ENCODE peak calls at places on chromosomes 4 and X, in seven cellular contexts. N, O, Y, G, M, P and I are unnamed samples.

GRCh38 chr4:153816542-153816941 is 27.7 kb upstream of the SFRP2 start:
- DNase-seq in N (no peak), O (no peak), Y (no peak), G (no peak), M (no peak), P (no peak), I (no peak)

GRCh38 chr4:147096667-147097604 is 151.3 kb upstream of the TTC29 start:
- DNase-seq in N (no peak), O (peak), Y (peak), G (peak), M (no peak), P (no peak), I (no peak)

GRCh38 chrX:10015711-10016515 is 48.8 kb downstream of the CLDN34 start:
- DNase-seq in N (peak), O (peak), Y (peak), G (no peak), M (no peak), P (peak), I (peak)

GRCh38 chr4:133149932-133150642 is 993 bp downstream of the PCDH10 start:
- DNase-seq in N (no peak), O (no peak), Y (peak), G (no peak), M (peak), P (no peak), I (no peak)

GRCh38 chr4:89072921-89073320 is 15.9 kb upstream of the FAM13A start:
- DNase-seq in N (no peak), O (no peak), Y (no peak), G (no peak), M (no peak), P (no peak), I (no peak)

GRCh38 chr4:102285831-102286230 is 59.5 kb downstream of the SLC39A8 start:
- DNase-seq in N (no peak), O (no peak), Y (no peak), G (no peak), M (no peak), P (no peak), I (no peak)

GRCh38 chr4:79288185-79288584 is 37.7 kb downstream of the NAA11 start:
- DNase-seq in N (no peak), O (no peak), Y (no peak), G (no peak), M (no peak), P (no peak), I (no peak)

GRCh38 chr4:22440999-22441398 is 74.9 kb downstream of the ADGRA3 start:
- DNase-seq in N (no peak), O (no peak), Y (no peak), G (no peak), M (no peak), P (no peak), I (no peak)

GRCh38 chr4:104942990-104943758 is 203.5 kb upstream of the TET2 start:
- DNase-seq in N (no peak), O (no peak), Y (no peak), G (no peak), M (no peak), P (no peak), I (no peak)

GRCh38 chr4:164815711-164816110 is 61.3 kb upstream of the APELA start:
- DNase-seq in N (no peak), O (no peak), Y (no peak), G (no peak), M (no peak), P (no peak), I (no peak)

GRCh38 chr4:101355767-101356702 is 8.7 kb upstream of the PPP3CA start:
- DNase-seq in N (no peak), O (peak), Y (no peak), G (no peak), M (no peak), P (no peak), I (no peak)

GRCh38 chr4:163077611-163078010 is 89.1 kb downstream of the NAF1 start:
- DNase-seq in N (no peak), O (no peak), Y (no peak), G (no peak), M (no peak), P (no peak), I (no peak)

GRCh38 chrX:12999422-12999821 is 24.5 kb downstream of the TMSB4X start:
- DNase-seq in N (no peak), O (no peak), Y (no peak), G (no peak), M (no peak), P (no peak), I (no peak)

GRCh38 chr4:101835121-101835904 is 44.8 kb downstream of the BANK1 start:
- DNase-seq in N (no peak), O (peak), Y (no peak), G (peak), M (no peak), P (no peak), I (no peak)

GRCh38 chr4:168731006-168731636 is 234.3 kb downstream of the PALLD start:
- DNase-seq in N (no peak), O (no peak), Y (no peak), G (no peak), M (no peak), P (no peak), I (no peak)

GRCh38 chr4:175947117-175947722 is 118.4 kb upstream of the WDR17 start:
- DNase-seq in N (no peak), O (peak), Y (no peak), G (no peak), M (no peak), P (no peak), I (no peak)

GRCh38 chrX:57137481-57137880 is 284 bp upstream of the SPIN2A start:
- DNase-seq in N (no peak), O (peak), Y (no peak), G (no peak), M (no peak), P (no peak), I (no peak)

GRCh38 chrX:4710618-4711433 is 997.4 kb upstream of the PRKX start:
- DNase-seq in N (no peak), O (peak), Y (no peak), G (no peak), M (no peak), P (peak), I (no peak)

GRCh38 chrX:42027367-42028025 is 104.1 kb upstream of the CASK start:
- DNase-seq in N (no peak), O (no peak), Y (no peak), G (no peak), M (no peak), P (no peak), I (no peak)

GRCh38 chrX:52852110-52852872 is 15.6 kb downstream of the XAGE3 start:
- DNase-seq in N (no peak), O (no peak), Y (no peak), G (no peak), M (no peak), P (no peak), I (no peak)

GRCh38 chr4:134687646-134688628 is 486.3 kb upstream of the PABPC4L start:
- DNase-seq in N (no peak), O (no peak), Y (no peak), G (no peak), M (no peak), P (no peak), I (no peak)

GRCh38 chr4:84738622-84739021 is 155.7 kb downstream of the CDS1 start:
- DNase-seq in N (no peak), O (no peak), Y (no peak), G (no peak), M (no peak), P (no peak), I (no peak)

GRCh38 chr4:72846280-72847111 is 223.0 kb downstream of the COX18 start:
- DNase-seq in N (no peak), O (peak), Y (no peak), G (no peak), M (no peak), P (peak), I (peak)

GRCh38 chr4:169774466-169775445 is 17.0 kb upstream of the HPF1 start:
- DNase-seq in N (no peak), O (peak), Y (peak), G (no peak), M (no peak), P (no peak), I (peak)

GRCh38 chr4:173264245-173264959 is 69.8 kb downstream of the HMGB2 start:
- DNase-seq in N (no peak), O (no peak), Y (peak), G (no peak), M (no peak), P (no peak), I (no peak)

GRCh38 chr4:26152051-26152450 is 168.8 kb upstream of the RBPJ start:
- DNase-seq in N (no peak), O (no peak), Y (no peak), G (no peak), M (no peak), P (no peak), I (no peak)

GRCh38 chrX:153305941-153306464 is 15.6 kb downstream of the PNMA6F start:
- DNase-seq in N (no peak), O (no peak), Y (no peak), G (no peak), M (peak), P (no peak), I (no peak)

GRCh38 chrX:76148753-76149152 is 24.1 kb upstream of the PBDC1 start:
- DNase-seq in N (no peak), O (peak), Y (no peak), G (no peak), M (no peak), P (peak), I (no peak)

GRCh38 chr4:108834787-108835384 is 72.0 kb upstream of the ETNPPL start:
- DNase-seq in N (no peak), O (peak), Y (peak), G (no peak), M (no peak), P (no peak), I (no peak)

GRCh38 chrX:131746491-131746968 is 202.7 kb downstream of the OR13H1 start:
- DNase-seq in N (no peak), O (no peak), Y (no peak), G (no peak), M (peak), P (peak), I (no peak)
- TF ChIP-seq CTCF in N (no peak), O (no peak), Y (no peak), G (peak), M (no peak), P (peak), I (no peak)

DNA sequence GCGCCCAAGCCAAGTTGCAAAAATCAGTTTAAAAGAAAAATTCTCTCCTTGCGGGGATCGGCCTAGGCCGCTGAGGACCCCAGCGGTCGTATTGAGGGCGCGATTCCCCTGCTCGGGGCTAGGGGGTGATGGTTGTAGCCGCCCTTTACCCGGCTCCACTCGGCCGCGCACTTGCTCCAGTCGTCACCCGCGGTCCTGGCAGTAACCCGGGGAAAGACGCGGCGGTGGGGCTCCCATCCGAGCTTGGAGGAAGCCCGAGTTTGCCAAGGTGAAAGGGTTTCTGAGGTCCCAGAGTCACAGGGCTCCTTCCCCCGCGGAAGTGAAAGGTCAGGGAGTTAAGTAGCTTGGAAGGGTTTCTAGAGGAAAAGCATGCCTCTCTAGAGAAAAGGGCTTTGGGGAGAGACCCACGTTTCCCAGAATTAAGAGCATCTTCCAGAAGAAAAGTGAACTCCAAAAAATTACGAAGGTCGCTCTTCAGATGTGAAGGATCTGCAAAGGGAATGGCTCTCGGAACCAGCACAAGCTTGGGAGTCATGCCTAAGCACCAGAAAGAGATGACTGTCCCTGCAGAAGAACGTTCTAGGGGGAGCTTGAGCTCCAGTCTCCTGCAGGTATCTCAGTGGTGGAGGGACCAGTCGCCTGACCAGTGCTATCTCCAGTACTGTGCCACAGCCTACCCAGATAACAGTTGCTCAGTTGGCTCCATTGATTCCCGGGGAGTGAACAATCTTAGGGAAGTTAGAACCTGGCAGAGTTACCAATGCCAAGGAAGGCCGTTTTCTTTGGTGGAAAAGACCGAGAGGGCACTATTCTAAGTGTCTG is 873 bp downstream of the LAP3 start:
- DNase-seq in N (peak), O (peak), Y (no peak), G (no peak), M (no peak), P (peak), I (peak)
- TF ChIP-seq CTCF in N (peak), O (peak), Y (no peak), G (peak), M (no peak), P (no peak), I (no peak)

DNA sequence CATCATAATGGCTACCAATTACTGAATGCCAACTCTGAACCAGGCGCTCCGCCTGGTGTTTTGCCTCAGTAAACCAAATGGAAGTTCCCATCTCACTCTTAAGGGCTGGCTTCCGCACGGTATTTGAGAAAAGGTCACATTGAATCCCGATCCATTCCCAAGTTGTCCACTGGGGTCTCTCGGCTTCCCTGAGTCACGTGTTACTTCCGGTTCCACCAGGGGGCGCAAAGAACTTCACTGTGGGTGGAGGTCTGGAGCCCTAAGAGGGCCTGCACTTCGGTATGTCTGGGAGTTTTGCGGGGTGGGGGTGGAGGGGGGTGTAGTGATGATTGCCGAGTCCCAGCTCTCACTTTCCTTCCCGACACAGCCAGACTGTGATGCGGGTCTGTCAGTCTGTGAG is 13.4 kb upstream of the NHS start:
- DNase-seq in N (no peak), O (no peak), Y (no peak), G (no peak), M (no peak), P (peak), I (peak)
- TF ChIP-seq CTCF in N (peak), O (peak), Y (no peak), G (peak), M (peak), P (peak), I (peak)

GRCh38 chr4:7238300-7238960 is 46.1 kb downstream of the SORCS2 start:
- DNase-seq in N (no peak), O (no peak), Y (no peak), G (no peak), M (no peak), P (peak), I (peak)
- TF ChIP-seq CTCF in N (peak), O (peak), Y (peak), G (no peak), M (peak), P (peak), I (peak)

GRCh38 chr4:4801013-4801412 is 58.5 kb upstream of the MSX1 start:
- DNase-seq in N (no peak), O (no peak), Y (no peak), G (no peak), M (no peak), P (no peak), I (no peak)
- TF ChIP-seq CTCF in N (no peak), O (no peak), Y (no peak), G (no peak), M (no peak), P (no peak), I (no peak)

DNA sequence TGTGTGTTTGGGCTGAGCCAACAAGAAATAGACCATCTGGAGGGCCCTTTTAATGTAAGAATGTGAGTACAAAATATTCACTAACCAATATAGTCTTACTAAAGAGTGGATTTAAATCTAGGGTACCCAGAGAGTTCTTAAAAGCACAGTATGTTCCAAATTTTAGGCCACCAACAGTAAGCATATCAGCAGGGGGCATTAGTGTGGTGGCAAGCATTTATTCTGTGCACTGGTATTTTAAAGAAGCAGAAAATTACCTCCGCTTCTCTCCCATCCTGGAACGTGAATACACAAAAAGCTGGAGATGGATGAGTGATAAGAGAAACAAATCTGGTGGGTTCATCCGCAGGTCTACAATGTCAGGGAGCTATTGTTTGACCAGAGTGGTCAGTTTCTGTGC is 444.5 kb upstream of the IGFBP7 start:
- DNase-seq in N (no peak), O (no peak), Y (no peak), G (no peak), M (no peak), P (no peak), I (no peak)
- TF ChIP-seq CTCF in N (no peak), O (peak), Y (no peak), G (no peak), M (no peak), P (no peak), I (no peak)

DNA sequence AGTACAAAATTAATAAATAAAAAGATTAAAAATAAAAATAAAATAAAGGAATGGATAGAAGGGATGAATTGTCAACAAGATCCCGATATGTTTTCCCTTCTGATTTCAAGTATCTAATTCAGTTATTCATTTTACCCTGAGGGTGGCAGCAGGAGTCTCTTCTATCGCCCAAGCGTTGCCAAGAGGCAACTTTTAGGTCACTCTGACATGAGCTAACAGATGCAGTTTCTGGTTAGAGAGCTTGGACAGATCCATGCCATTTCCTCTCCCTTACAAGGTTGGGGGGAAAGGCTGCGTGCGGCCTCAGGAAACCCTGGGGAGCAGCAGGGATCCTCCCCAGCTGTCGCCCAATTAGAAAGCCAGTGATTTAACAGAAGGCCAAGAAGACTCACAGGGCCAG is 35.3 kb upstream of the WAS start:
- DNase-seq in N (no peak), O (peak), Y (peak), G (peak), M (no peak), P (peak), I (peak)
- TF ChIP-seq CTCF in N (peak), O (peak), Y (peak), G (peak), M (peak), P (no peak), I (no peak)

GRCh38 chr4:40514409-40515025 is 115.1 kb downstream of the RBM47 start:
- DNase-seq in N (no peak), O (peak), Y (no peak), G (peak), M (no peak), P (peak), I (no peak)
- TF ChIP-seq CTCF in N (no peak), O (no peak), Y (no peak), G (peak), M (no peak), P (no peak), I (no peak)